ENCODE peak calls at places on chromosome 12, in five cellular contexts. Q is H1, M is HepG2, J is GM12878, P is K562. L is an unnamed sample.

GRCh38 chr12:59452259-59452658 is 143.6 kb upstream of the SLC16A7 start:
- DNase-seq in M (no peak), J (no peak), Q (no peak), P (no peak), L (no peak)

GRCh38 chr12:47123730-47124129 is 44.0 kb upstream of the AMIGO2 start:
- DNase-seq in Q (no peak), J (no peak), P (no peak), M (no peak), L (no peak)

GRCh38 chr12:220946-221550 is 7.1 kb upstream of the SLC6A12 start:
- DNase-seq in J (no peak), P (no peak), Q (no peak), M (no peak), L (no peak)

GRCh38 chr12:50055831-50056628 is 1.4 kb upstream of the ASIC1 start:
- DNase-seq in P (peak), J (no peak), Q (no peak), M (peak), L (peak)

GRCh38 chr12:68423175-68423574 is 91.0 kb upstream of the MDM1 start:
- DNase-seq in M (no peak), P (no peak), J (no peak), Q (no peak), L (no peak)

GRCh38 chr12:49264466-49264872 is 413 bp upstream of the TUBA1C start:
- DNase-seq in P (no peak), J (no peak), M (no peak), Q (no peak), L (no peak)

GRCh38 chr12:13503094-13503835 is 306.7 kb downstream of the EMP1 start:
- DNase-seq in P (no peak), J (no peak), M (no peak), Q (no peak), L (no peak)

GRCh38 chr12:85657836-85658235 is 178.4 kb downstream of the RASSF9 start:
- DNase-seq in M (no peak), J (no peak), Q (no peak), P (no peak), L (no peak)

DNA sequence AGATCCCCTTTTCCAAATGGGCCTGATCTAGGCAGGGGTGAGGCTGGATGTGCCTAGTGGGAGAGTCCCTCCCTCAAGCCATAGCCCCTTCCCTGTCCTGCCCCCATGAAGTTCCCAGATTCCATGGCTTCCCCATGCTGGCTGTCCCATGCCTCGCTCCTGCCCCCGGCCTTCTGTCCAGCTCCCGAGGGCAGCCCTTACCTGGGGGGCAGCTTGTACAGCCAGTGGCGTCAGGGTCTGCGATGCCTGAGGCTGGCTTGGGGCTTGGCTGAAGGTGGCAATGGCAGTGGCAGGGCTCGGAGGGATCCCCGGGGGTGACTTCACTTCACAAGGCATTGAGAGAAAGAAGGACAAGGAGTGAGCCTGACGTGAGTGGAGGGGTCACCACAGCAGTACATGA is 18.3 kb downstream of the POU6F1 start:
- DNase-seq in J (no peak), P (no peak), Q (no peak), M (no peak), L (peak)
- H3K27ac ChIP-seq in J (no peak), P (no peak), Q (no peak), M (no peak), L (no peak)

GRCh38 chr12:122327494-122328385 is 61.4 kb upstream of the VPS33A start:
- DNase-seq in Q (no peak), M (no peak), P (no peak), J (no peak), L (no peak)
- TF ChIP-seq TAF1 in Q (no peak), M (no peak), P (no peak), J (no peak), L (no peak)

GRCh38 chr12:131797588-131797934 is 30.6 kb upstream of the MMP17 start:
- DNase-seq in M (no peak), P (no peak), J (no peak), Q (no peak), L (no peak)

GRCh38 chr12:131796411-131796736 is 31.8 kb upstream of the MMP17 start:
- DNase-seq in Q (no peak), J (no peak), M (no peak), P (no peak), L (no peak)

GRCh38 chr12:131795688-131796410 is 32.3 kb upstream of the MMP17 start:
- DNase-seq in M (no peak), J (no peak), Q (no peak), P (no peak), L (no peak)

GRCh38 chr12:131795064-131795463 is 33.1 kb upstream of the MMP17 start:
- DNase-seq in J (no peak), P (no peak), M (no peak), Q (no peak), L (no peak)

DNA sequence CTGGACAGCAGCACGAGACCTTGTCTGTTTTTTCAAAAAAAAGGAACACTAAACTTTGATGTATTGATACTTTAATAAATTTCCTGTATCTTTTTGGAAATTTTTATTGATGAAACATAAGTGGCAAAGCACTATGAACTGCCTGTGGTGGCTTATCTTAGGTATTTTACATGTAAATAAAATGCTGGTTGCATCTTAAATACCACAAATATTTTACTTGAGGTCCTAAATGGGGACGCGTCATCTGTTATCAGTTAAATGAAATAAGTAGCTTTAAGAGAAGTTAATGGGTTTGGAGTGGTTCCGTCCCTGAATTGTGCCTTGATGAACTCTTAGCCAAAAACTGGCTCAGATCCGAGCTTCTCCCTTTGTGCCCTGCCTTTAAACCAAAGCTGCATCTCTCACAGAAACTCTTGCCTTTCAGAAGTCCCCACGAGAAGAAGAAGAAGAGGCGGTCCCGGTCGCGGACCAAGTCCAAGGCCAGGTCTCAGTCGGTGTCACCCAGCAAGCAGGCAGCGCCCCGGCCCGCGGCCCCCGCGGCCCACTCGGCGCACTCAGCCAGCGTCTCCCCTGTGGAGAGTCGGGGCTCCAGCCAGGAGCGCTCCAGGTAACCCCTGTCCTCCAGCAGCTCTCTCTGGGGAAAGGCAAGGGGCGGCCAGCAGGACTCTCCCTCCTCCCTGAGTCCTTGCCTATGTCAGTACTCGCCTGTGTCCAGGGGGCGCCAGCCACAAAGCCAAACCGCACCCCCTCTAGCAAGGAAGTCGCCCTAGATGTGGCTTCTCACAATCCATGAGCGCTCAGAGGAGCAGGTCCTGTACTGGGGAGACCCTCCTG is 31.2 kb upstream of the MMP17 start:
- DNase-seq in J (no peak), M (no peak), Q (no peak), P (no peak), L (no peak)
- TF ChIP-seq CHD2 in J (no peak), M (no peak), Q (no peak), P (no peak), L (no peak)

DNA sequence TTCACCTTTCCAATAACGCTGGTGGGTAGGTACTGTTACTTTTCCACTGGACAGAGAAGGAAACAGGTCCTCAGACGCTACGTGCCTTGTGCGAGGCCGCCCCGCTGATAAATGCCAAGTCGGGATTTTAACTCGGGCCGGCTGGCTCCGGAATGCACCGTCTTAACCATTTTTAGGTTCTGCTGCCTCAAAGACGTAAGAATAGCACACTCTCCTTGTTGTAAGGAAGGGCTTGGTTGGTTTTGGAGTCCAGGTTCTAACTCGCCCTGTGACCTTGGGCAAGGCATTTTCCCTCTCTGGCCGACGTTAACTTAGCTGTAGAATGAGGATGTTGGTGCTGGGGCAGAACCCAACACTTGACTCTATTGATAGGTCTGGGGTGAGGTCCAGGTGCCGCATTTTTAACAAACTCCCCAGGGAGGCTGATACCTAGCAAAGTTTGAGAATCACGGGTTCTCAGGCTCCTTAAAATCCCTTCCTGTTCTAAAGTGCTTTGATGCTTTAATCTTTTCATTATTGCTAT is 814 bp downstream of the ANKRD13A start:
- DNase-seq in Q (no peak), P (peak), M (no peak), J (no peak), L (no peak)
- H3K27ac ChIP-seq in Q (no peak), P (peak), M (peak), J (peak), L (peak)

DNA sequence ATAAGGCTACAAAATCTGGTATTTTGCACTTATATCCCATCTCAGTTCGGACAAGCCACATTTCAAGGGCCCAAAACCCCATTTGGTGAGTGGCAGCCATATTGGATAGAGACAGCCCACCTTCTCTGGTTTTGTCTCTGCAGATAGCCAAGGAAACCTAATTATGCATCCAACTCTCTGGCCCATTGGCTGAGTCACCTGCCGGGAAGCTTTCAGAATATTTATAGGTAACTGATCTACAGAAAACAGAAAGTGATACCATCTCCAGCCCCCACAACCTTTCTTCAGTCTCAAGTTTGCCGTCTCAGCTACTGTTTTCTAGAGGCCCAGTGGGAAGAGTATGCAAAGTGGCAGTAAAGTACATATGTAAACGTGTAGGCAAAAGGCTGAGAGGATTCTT is 33.7 kb upstream of the PPP1CC start:
- DNase-seq in Q (no peak), M (no peak), P (no peak), J (peak), L (no peak)
- TF ChIP-seq TAF1 in Q (no peak), M (no peak), P (no peak), J (peak), L (no peak)

DNA sequence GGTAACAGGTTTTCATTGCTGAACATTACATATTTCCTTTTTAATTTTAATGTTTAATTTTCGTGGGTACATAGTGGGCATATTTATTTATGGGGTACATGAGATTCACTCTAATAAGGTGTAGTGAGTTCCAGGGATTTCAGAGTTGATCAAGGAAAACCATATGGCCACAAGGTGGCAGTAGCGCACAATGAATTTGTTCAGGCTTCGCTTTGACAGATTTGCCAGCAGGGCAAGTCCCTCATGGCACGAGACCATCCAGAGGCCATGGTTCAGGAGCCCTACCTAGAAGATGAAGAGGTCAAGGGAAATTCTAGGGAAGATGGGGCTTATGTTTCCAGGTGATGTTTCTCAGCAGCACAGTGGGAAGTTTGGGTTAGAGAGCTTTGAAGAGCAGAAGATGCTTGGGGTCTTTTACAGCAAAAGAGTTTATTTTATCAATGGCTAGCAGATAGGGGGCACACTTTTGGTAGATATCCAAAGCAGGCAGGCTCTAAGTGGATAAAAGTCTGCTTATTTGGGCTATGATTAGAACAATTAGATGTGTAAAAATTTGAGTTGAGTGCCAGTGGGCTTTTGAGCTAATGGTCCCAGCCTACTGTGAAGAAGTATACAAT is 1004.4 kb downstream of the AACS start:
- DNase-seq in J (no peak), Q (peak), P (peak), M (peak), L (peak)
- TF ChIP-seq CHD2 in J (no peak), Q (no peak), P (no peak), M (no peak), L (no peak)

GRCh38 chr12:131378861-131379665 is 331.8 kb upstream of the SFSWAP start:
- DNase-seq in Q (no peak), J (no peak), M (no peak), P (no peak), L (no peak)

GRCh38 chr12:131380961-131381705 is 329.8 kb upstream of the SFSWAP start:
- DNase-seq in J (no peak), P (no peak), M (no peak), Q (no peak), L (peak)

GRCh38 chr12:131381716-131382430 is 329.0 kb upstream of the SFSWAP start:
- DNase-seq in J (no peak), Q (no peak), M (no peak), P (no peak), L (no peak)

GRCh38 chr12:131379758-131380157 is 331.1 kb upstream of the SFSWAP start:
- DNase-seq in J (no peak), Q (no peak), M (no peak), P (no peak), L (no peak)

DNA sequence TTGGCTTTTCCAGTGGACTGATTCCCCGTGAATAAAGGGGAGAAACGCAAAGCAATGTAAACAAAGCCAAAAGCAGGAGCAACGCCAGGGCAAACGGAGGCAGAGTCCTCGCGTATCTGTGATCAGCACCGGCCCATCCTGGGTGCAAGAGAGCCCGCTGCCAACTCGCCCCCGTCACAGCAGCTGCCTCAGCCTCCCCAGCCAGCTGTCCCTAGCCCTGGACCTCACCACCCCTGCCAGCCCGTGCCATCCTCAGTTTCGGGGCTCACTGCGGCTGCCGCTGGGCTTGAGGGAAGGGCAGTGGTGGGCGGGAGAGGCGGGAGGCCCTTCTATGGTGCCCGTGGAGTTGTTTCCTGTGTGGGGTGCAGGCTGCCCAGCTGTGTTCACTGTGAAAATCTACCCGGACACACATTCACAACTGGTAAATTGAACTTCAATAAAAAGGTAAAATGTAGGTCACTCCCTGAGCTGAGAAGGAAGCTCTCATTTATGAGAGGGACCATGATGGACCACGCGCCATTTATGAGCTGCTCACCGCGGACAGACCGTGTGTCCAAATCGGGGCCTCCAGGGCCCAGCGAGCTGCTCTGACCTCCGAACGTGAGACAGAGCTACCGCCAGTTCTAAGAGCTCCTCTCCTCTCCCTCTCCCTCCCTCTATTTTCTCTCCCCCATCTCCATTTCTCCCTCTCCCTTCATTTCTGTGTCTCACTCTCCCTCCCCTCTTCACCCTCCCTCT is 330.5 kb upstream of the SFSWAP start:
- DNase-seq in Q (no peak), M (no peak), P (no peak), J (no peak), L (no peak)
- H3K27ac ChIP-seq in Q (no peak), M (no peak), P (no peak), J (no peak), L (no peak)

DNA sequence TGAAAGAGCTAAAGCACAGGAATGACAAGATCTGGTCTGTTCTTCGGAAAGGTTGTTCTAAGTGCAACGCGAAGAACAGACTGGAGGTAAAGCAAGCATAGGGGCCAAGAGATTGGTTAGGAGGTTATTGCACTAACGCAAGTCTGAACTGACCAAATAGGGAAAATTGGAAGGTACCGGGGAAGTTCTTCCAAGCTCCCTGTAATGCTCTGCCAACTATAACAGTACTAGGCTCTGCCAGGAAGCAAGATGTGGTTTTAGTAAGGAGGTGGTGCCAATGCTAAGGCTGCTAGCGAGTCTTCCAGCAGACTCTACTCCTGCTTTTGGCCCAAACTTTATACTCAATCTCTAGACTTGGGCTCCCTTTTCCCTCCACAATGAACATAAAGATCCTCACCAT is 138.6 kb downstream of the PAWR start:
- DNase-seq in Q (no peak), P (no peak), J (no peak), M (no peak), L (no peak)
- TF ChIP-seq TAF1 in Q (no peak), P (no peak), J (no peak), M (no peak), L (no peak)